ENCODE peak calls at places on chromosomes 2 and 18, in four cellular contexts. W, J, B and X are unnamed samples.
A peak's percentile ranks its signal among the peaks of the same experiment; 100 is the strongest.

GRCh38 chr2:42931147-42931817 is 138.9 kb upstream of the HAAO start:
- DNase-seq in W (no peak), J (no peak), B (no peak), X (no peak)

GRCh38 chr18:9594782-9595181 is 19.6 kb downstream of the PPP4R1 start:
- DNase-seq in W (peak; percentile 21), J (peak; percentile 85), B (no peak), X (no peak)

GRCh38 chr2:198456418-198456817 is 652.0 kb downstream of the PLCL1 start:
- DNase-seq in W (peak; percentile 15), J (no peak), B (no peak), X (no peak)

GRCh38 chr2:83594261-83594660 is 864.8 kb downstream of the SUCLG1 start:
- DNase-seq in W (no peak), J (no peak), B (no peak), X (no peak)

GRCh38 chr2:48510329-48510728 is 19.6 kb upstream of the STON1 start:
- DNase-seq in W (peak; percentile 49), J (peak; percentile 21), B (no peak), X (no peak)

GRCh38 chr18:7066965-7067555 is 50.5 kb downstream of the LAMA1 start:
- DNase-seq in W (no peak), J (peak; percentile 52), B (no peak), X (no peak)

GRCh38 chr2:225002656-225003045 is 39.6 kb downstream of the DOCK10 start:
- DNase-seq in W (no peak), J (no peak), B (no peak), X (no peak)

GRCh38 chr2:221501210-221501882 is 70.8 kb downstream of the EPHA4 start:
- DNase-seq in W (peak; percentile 88), J (no peak), B (no peak), X (no peak)

GRCh38 chr18:10559566-10560456 is 34.0 kb downstream of the NAPG start:
- DNase-seq in W (no peak), J (no peak), B (no peak), X (peak; percentile 18)

GRCh38 chr2:62456721-62457539 is 49.1 kb downstream of the TMEM17 start:
- DNase-seq in W (peak; percentile 74), J (peak; percentile 74), B (peak; percentile 76), X (peak; percentile 66)

GRCh38 chr2:75064691-75065396 is 106.4 kb downstream of the POLE4 start:
- DNase-seq in W (peak; percentile 64), J (peak; percentile 38), B (peak; percentile 44), X (peak; percentile 42)

GRCh38 chr2:65361623-65362022 is 70.8 kb downstream of the SPRED2 start:
- DNase-seq in W (peak; percentile 66), J (no peak), B (no peak), X (no peak)

GRCh38 chr2:96205888-96206287 is 2.7 kb downstream of the STARD7 start:
- DNase-seq in W (peak; percentile 76), J (peak; percentile 62), B (no peak), X (no peak)

GRCh38 chr2:217339753-217340152 is 479.9 kb upstream of the TNP1 start:
- DNase-seq in W (no peak), J (no peak), B (no peak), X (no peak)

GRCh38 chr2:16035747-16036745 is 95.7 kb downstream of the MYCN start:
- DNase-seq in W (no peak), J (no peak), B (no peak), X (no peak)

GRCh38 chr2:225937625-225938024 is 538.1 kb downstream of the NYAP2 start:
- DNase-seq in W (peak; percentile 24), J (peak; percentile 20), B (no peak), X (no peak)

GRCh38 chr2:223044092-223044836 is 7.7 kb upstream of the KCNE4 start:
- DNase-seq in W (no peak), J (no peak), B (no peak), X (no peak)

GRCh38 chr2:3558205-3559014 is at the start of gene RNASEH1:
- DNase-seq in W (peak; percentile 99), J (peak; percentile 98), B (peak; percentile 98), X (peak; percentile 99)

GRCh38 chr2:180191352-180192124 is 184.4 kb upstream of the CWC22 start:
- DNase-seq in W (no peak), J (no peak), B (no peak), X (no peak)

GRCh38 chr2:109437325-109438090 is 176.3 kb downstream of the SEPTIN10 start:
- DNase-seq in W (no peak), J (no peak), B (no peak), X (no peak)

GRCh38 chr2:67446504-67446911 is 49.4 kb downstream of the ETAA1 start:
- DNase-seq in W (peak; percentile 72), J (peak; percentile 71), B (no peak), X (no peak)

GRCh38 chr2:240347949-240348500 is 87.4 kb upstream of the GPC1 start:
- DNase-seq in W (no peak), J (no peak), B (no peak), X (no peak)

GRCh38 chr18:11909597-11910026 is 1.5 kb upstream of the MPPE1 start:
- DNase-seq in W (peak; percentile 36), J (peak; percentile 54), B (no peak), X (no peak)

GRCh38 chr18:35454803-35455202 is 43.0 kb downstream of the INO80C start:
- DNase-seq in W (no peak), J (no peak), B (no peak), X (no peak)

GRCh38 chr18:35458677-35459441 is 38.9 kb downstream of the INO80C start:
- DNase-seq in W (peak; percentile 74), J (peak; percentile 84), B (peak; percentile 69), X (peak; percentile 69)

GRCh38 chr18:35458271-35458670 is 39.5 kb downstream of the INO80C start:
- DNase-seq in W (peak; percentile 38), J (no peak), B (no peak), X (no peak)

GRCh38 chr18:35456181-35456850 is 41.4 kb downstream of the INO80C start:
- DNase-seq in W (peak; percentile 68), J (peak; percentile 83), B (no peak), X (no peak)

DNA sequence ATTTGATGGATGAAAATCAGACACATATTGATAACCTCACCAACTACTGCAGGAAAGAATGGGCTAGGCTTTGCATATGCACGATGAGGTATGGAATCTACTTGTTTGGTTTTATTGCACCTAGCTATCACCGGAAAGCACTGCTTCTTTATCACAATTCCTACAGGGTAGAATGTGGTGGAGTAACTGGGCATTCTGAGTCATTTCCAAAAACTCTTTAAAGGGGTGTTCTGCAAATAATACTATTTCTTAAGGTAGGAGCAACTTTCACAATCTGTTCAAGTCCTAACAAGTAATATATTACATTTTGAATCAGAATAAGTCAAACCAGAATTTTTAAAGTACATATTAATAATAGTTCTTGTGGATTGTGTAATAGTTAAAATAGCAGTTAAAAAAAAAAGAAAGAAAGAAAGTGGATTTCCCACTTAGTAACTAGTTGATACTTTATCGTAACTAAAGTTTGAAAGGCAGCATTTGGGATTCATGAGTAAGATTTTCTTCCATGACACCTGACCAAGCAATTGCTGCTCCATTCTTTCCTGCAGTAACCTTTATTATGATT is 40.5 kb downstream of the INO80C start:
- DNase-seq in W (no peak), J (peak; percentile 91), B (no peak), X (no peak)
- H3K27ac ChIP-seq in W (no peak overlapping the region), J (peak overlapping the region; percentile 76), B (no peak overlapping the region), X (no peak overlapping the region)

DNA sequence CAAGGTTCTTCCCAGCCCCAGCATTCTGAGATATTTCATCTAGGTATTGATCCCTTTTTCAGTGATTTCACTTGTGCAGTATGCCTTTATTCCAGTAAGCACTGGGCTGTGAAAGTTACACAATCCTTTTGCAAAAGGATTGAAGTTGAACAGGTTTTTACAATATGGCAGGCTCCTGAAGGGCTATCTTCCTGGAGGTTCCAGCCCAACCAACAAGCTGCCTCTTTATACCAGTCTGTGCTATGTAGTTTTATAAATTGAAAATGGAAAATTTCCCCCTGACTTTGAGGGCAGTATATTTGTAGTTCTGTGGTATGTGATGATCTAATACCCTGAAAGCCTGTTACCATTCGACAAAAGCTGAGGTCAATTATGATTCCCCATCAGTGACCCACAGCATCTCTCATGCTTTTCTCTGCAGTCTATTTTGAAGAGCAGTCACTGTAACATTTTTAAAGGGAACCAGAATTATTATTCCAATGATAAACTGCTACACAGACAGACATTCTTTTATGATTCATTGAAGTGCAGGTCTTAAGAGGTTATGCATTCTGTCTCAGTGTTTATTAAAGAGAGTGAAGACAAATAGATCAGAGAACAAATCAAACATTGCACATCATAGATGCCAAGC is 35.2 kb upstream of the STPG4 start:
- DNase-seq in W (peak; percentile 90), J (no peak), B (no peak), X (no peak)
- H3K27ac ChIP-seq in W (peak overlapping the region; percentile 89), J (peak overlapping the region; percentile 17), B (no peak overlapping the region), X (no peak overlapping the region)

GRCh38 chr2:28444951-28445350 is 50.9 kb upstream of the PLB1 start:
- DNase-seq in W (no peak), J (no peak), B (no peak), X (no peak)
- H3K27ac ChIP-seq in W (no peak overlapping the region), J (peak overlapping the region; percentile 85), B (no peak overlapping the region), X (no peak overlapping the region)

GRCh38 chr2:230496891-230497290 is 80.9 kb downstream of the SP100 start:
- DNase-seq in W (no peak), J (no peak), B (no peak), X (no peak)
- H3K27ac ChIP-seq in W (no peak overlapping the region), J (no peak overlapping the region), B (no peak overlapping the region), X (no peak overlapping the region)

GRCh38 chr2:10795508-10796046 is 17.0 kb downstream of the PDIA6 start:
- DNase-seq in W (no peak), J (no peak), B (no peak), X (no peak)
- H3K27ac ChIP-seq in W (no peak overlapping the region), J (no peak overlapping the region), B (no peak overlapping the region), X (no peak overlapping the region)

DNA sequence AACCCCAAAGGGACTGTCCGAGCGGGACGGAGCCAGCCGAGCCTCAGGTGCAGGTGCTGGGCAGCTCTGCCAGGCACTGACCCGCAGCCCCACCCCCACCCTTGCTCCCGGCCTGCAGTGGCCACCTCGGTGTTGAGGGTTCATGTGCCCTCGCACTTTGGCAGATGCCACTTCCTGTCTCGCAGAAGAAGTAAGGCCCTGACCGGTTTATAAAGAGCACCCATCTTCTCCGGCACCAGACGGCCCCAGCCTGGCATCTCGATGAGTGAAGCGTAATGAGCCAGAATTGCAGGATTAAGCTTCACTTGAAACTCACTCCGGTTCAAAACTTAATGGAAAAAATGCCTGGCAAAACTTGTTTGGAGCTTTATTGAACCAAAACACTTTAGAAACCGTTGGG is 10.9 kb upstream of the NFATC1 start:
- DNase-seq in W (no peak), J (no peak), B (no peak), X (no peak)
- H3K27ac ChIP-seq in W (no peak overlapping the region), J (no peak overlapping the region), B (no peak overlapping the region), X (no peak overlapping the region)

GRCh38 chr2:141517180-141517851 is 613.5 kb downstream of the LRP1B start:
- DNase-seq in W (no peak), J (no peak), B (no peak), X (no peak)
- H3K27ac ChIP-seq in W (no peak overlapping the region), J (no peak overlapping the region), B (no peak overlapping the region), X (no peak overlapping the region)